ENCODE peak calls at places on chromosome 10, in six cellular contexts. One of them, this sample, is unnamed.

GRCh38 chr10:77041636-77042258 is 595.9 kb downstream of the KCNMA1 start:
- DNase-seq in heart left ventricle: no peak
- DNase-seq in bronchial epithelial cell: no peak
- DNase-seq in fibroblast of lung: no peak
- DNase-seq in CD8-positive, alpha-beta T cell: peak
- DNase-seq in epithelial cell of esophagus: no peak
- DNase-seq in this sample: no peak

GRCh38 chr10:24118246-24118645 is 90.7 kb upstream of the KIAA1217 start:
- DNase-seq in heart left ventricle: no peak
- DNase-seq in bronchial epithelial cell: no peak
- DNase-seq in fibroblast of lung: no peak
- DNase-seq in CD8-positive, alpha-beta T cell: no peak
- DNase-seq in epithelial cell of esophagus: no peak
- DNase-seq in this sample: no peak

GRCh38 chr10:49230004-49230403 is 41.8 kb upstream of the TMEM273 start:
- DNase-seq in heart left ventricle: no peak
- DNase-seq in bronchial epithelial cell: no peak
- DNase-seq in fibroblast of lung: no peak
- DNase-seq in CD8-positive, alpha-beta T cell: no peak
- DNase-seq in epithelial cell of esophagus: no peak
- DNase-seq in this sample: no peak

GRCh38 chr10:92239600-92240288 is 51.1 kb downstream of the CPEB3 start:
- DNase-seq in heart left ventricle: peak
- DNase-seq in bronchial epithelial cell: no peak
- DNase-seq in fibroblast of lung: peak
- DNase-seq in CD8-positive, alpha-beta T cell: peak
- DNase-seq in epithelial cell of esophagus: peak
- DNase-seq in this sample: no peak

GRCh38 chr10:79342811-79343541 is 4.3 kb upstream of the PPIF start:
- DNase-seq in heart left ventricle: no peak
- DNase-seq in bronchial epithelial cell: no peak
- DNase-seq in fibroblast of lung: no peak
- DNase-seq in CD8-positive, alpha-beta T cell: no peak
- DNase-seq in epithelial cell of esophagus: peak
- DNase-seq in this sample: no peak

GRCh38 chr10:104139221-104139620 is 17.2 kb downstream of the SFR1 start:
- DNase-seq in heart left ventricle: no peak
- DNase-seq in bronchial epithelial cell: no peak
- DNase-seq in fibroblast of lung: no peak
- DNase-seq in CD8-positive, alpha-beta T cell: no peak
- DNase-seq in epithelial cell of esophagus: peak
- DNase-seq in this sample: no peak

GRCh38 chr10:30441974-30442606 is 8.1 kb downstream of the MAP3K8 start:
- DNase-seq in heart left ventricle: no peak
- DNase-seq in bronchial epithelial cell: no peak
- DNase-seq in fibroblast of lung: no peak
- DNase-seq in CD8-positive, alpha-beta T cell: no peak
- DNase-seq in epithelial cell of esophagus: no peak
- DNase-seq in this sample: no peak

GRCh38 chr10:92087750-92088395 is 164.3 kb downstream of the BTAF1 start:
- DNase-seq in heart left ventricle: no peak
- DNase-seq in bronchial epithelial cell: peak
- DNase-seq in fibroblast of lung: peak
- DNase-seq in CD8-positive, alpha-beta T cell: peak
- DNase-seq in epithelial cell of esophagus: peak
- DNase-seq in this sample: peak

GRCh38 chr10:70903262-70903921 is 15.0 kb upstream of the PCBD1 start:
- DNase-seq in heart left ventricle: no peak
- DNase-seq in bronchial epithelial cell: peak
- DNase-seq in fibroblast of lung: peak
- DNase-seq in CD8-positive, alpha-beta T cell: peak
- DNase-seq in epithelial cell of esophagus: peak
- DNase-seq in this sample: no peak

GRCh38 chr10:31678139-31678536 is 250.5 kb downstream of the ARHGAP12 start:
- DNase-seq in heart left ventricle: peak
- DNase-seq in bronchial epithelial cell: no peak
- DNase-seq in fibroblast of lung: no peak
- DNase-seq in CD8-positive, alpha-beta T cell: no peak
- DNase-seq in epithelial cell of esophagus: no peak
- DNase-seq in this sample: no peak

GRCh38 chr10:516766-517165 is 172.7 kb downstream of the DIP2C start:
- DNase-seq in heart left ventricle: no peak
- DNase-seq in bronchial epithelial cell: no peak
- DNase-seq in fibroblast of lung: no peak
- DNase-seq in CD8-positive, alpha-beta T cell: no peak
- DNase-seq in epithelial cell of esophagus: no peak
- DNase-seq in this sample: no peak

GRCh38 chr10:51960494-51960895 is 261.1 kb upstream of the CSTF2T start:
- DNase-seq in heart left ventricle: no peak
- DNase-seq in bronchial epithelial cell: peak
- DNase-seq in fibroblast of lung: peak
- DNase-seq in CD8-positive, alpha-beta T cell: no peak
- DNase-seq in epithelial cell of esophagus: peak
- DNase-seq in this sample: no peak

GRCh38 chr10:72904806-72905205 is 11.3 kb downstream of the OIT3 start:
- DNase-seq in heart left ventricle: no peak
- DNase-seq in bronchial epithelial cell: no peak
- DNase-seq in fibroblast of lung: no peak
- DNase-seq in CD8-positive, alpha-beta T cell: no peak
- DNase-seq in epithelial cell of esophagus: no peak
- DNase-seq in this sample: peak

GRCh38 chr10:32379314-32379949 is 32.5 kb upstream of the EPC1 start:
- DNase-seq in heart left ventricle: no peak
- DNase-seq in bronchial epithelial cell: peak
- DNase-seq in fibroblast of lung: peak
- DNase-seq in CD8-positive, alpha-beta T cell: peak
- DNase-seq in epithelial cell of esophagus: peak
- DNase-seq in this sample: peak

GRCh38 chr10:34314457-34314856 is 500.6 kb downstream of the PARD3 start:
- DNase-seq in heart left ventricle: no peak
- DNase-seq in bronchial epithelial cell: no peak
- DNase-seq in fibroblast of lung: no peak
- DNase-seq in CD8-positive, alpha-beta T cell: no peak
- DNase-seq in epithelial cell of esophagus: no peak
- DNase-seq in this sample: no peak

GRCh38 chr10:107409517-107409916 is 245.0 kb upstream of the SORCS1 start:
- DNase-seq in heart left ventricle: no peak
- DNase-seq in bronchial epithelial cell: peak
- DNase-seq in fibroblast of lung: peak
- DNase-seq in CD8-positive, alpha-beta T cell: no peak
- DNase-seq in epithelial cell of esophagus: peak
- DNase-seq in this sample: no peak

GRCh38 chr10:42983595-42983990 is 93.3 kb upstream of the RET start:
- DNase-seq in heart left ventricle: no peak
- DNase-seq in bronchial epithelial cell: no peak
- DNase-seq in fibroblast of lung: no peak
- DNase-seq in CD8-positive, alpha-beta T cell: no peak
- DNase-seq in epithelial cell of esophagus: no peak
- DNase-seq in this sample: no peak

GRCh38 chr10:16751244-16751643 is 66.0 kb downstream of the RSU1 start:
- DNase-seq in heart left ventricle: no peak
- DNase-seq in bronchial epithelial cell: no peak
- DNase-seq in fibroblast of lung: no peak
- DNase-seq in CD8-positive, alpha-beta T cell: no peak
- DNase-seq in epithelial cell of esophagus: no peak
- DNase-seq in this sample: no peak

GRCh38 chr10:124745678-124746077 is 1.5 kb upstream of the FAM53B start:
- DNase-seq in heart left ventricle: no peak
- DNase-seq in bronchial epithelial cell: peak
- DNase-seq in fibroblast of lung: peak
- DNase-seq in CD8-positive, alpha-beta T cell: no peak
- DNase-seq in epithelial cell of esophagus: peak
- DNase-seq in this sample: no peak

GRCh38 chr10:77576007-77576367 is 61.6 kb downstream of the KCNMA1 start:
- DNase-seq in heart left ventricle: no peak
- DNase-seq in bronchial epithelial cell: no peak
- DNase-seq in fibroblast of lung: no peak
- DNase-seq in CD8-positive, alpha-beta T cell: no peak
- DNase-seq in epithelial cell of esophagus: peak
- DNase-seq in this sample: no peak

GRCh38 chr10:76553231-76553630 is 1084.4 kb downstream of the KCNMA1 start:
- DNase-seq in heart left ventricle: no peak
- DNase-seq in bronchial epithelial cell: no peak
- DNase-seq in fibroblast of lung: no peak
- DNase-seq in CD8-positive, alpha-beta T cell: no peak
- DNase-seq in epithelial cell of esophagus: no peak
- DNase-seq in this sample: no peak

GRCh38 chr10:124354411-124355382 is 64.0 kb downstream of the OAT start:
- DNase-seq in heart left ventricle: peak
- DNase-seq in bronchial epithelial cell: peak
- DNase-seq in fibroblast of lung: peak
- DNase-seq in CD8-positive, alpha-beta T cell: peak
- DNase-seq in epithelial cell of esophagus: peak
- DNase-seq in this sample: no peak

GRCh38 chr10:80268938-80269588 is 20.4 kb downstream of the MAT1A start:
- DNase-seq in heart left ventricle: no peak
- DNase-seq in bronchial epithelial cell: no peak
- DNase-seq in fibroblast of lung: no peak
- DNase-seq in CD8-positive, alpha-beta T cell: no peak
- DNase-seq in epithelial cell of esophagus: no peak
- DNase-seq in this sample: no peak

GRCh38 chr10:95476482-95477174 is 84.5 kb downstream of the SORBS1 start:
- DNase-seq in heart left ventricle: no peak
- DNase-seq in bronchial epithelial cell: no peak
- DNase-seq in fibroblast of lung: no peak
- DNase-seq in CD8-positive, alpha-beta T cell: no peak
- DNase-seq in epithelial cell of esophagus: no peak
- DNase-seq in this sample: no peak

DNA sequence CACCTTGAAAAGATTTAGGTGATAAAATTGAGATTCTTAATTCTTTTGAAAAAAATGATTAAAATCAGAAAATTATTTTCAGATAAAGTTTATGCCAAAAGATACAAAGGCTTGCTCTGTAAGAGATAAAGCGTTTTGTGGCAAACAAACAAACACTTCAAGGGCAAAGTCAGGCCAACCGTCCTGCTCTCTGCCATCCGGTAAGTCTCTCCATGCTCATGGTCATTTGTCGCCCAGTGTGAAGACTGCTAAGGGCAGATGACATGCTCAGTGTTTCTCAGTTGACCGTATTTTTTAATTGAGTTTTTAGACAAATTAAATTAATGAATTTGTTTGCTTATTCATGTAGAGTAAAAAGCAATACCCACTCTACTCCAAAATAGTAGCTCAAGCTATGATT is 60.0 kb downstream of the PTPRE start:
- DNase-seq in heart left ventricle: no peak
- DNase-seq in bronchial epithelial cell: no peak
- DNase-seq in fibroblast of lung: no peak
- DNase-seq in CD8-positive, alpha-beta T cell: no peak
- DNase-seq in epithelial cell of esophagus: no peak
- DNase-seq in this sample: no peak
- H3K4me3 ChIP-seq in heart left ventricle: no peak
- H3K4me3 ChIP-seq in bronchial epithelial cell: no peak
- H3K4me3 ChIP-seq in fibroblast of lung: no peak
- H3K4me3 ChIP-seq in CD8-positive, alpha-beta T cell: no peak
- H3K4me3 ChIP-seq in epithelial cell of esophagus: no peak
- H3K4me3 ChIP-seq in this sample: no peak

DNA sequence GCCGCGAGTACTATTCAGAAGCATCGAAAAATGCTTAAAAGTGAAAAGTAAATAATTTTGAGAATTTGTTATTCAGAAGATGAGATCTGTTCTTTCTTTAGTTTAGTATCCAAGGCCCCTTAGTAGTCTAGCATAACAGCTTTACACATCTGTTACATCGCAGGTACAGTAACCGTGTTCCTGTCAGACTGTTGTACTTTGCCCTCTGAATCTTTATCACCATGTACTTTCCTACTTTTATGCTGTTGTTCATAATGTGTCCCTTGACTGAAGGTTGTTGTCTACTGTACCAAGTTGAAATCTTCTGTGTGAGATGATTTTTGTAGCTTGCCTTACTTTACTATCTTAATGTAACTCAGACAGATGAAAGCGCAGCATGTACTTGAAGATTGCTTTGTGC is 38.3 kb downstream of the WAC start:
- DNase-seq in heart left ventricle: no peak
- DNase-seq in bronchial epithelial cell: no peak
- DNase-seq in fibroblast of lung: no peak
- DNase-seq in CD8-positive, alpha-beta T cell: no peak
- DNase-seq in epithelial cell of esophagus: no peak
- DNase-seq in this sample: no peak
- TF ChIP-seq CTCF in heart left ventricle: no peak
- TF ChIP-seq CTCF in bronchial epithelial cell: no peak
- TF ChIP-seq CTCF in fibroblast of lung: no peak
- TF ChIP-seq CTCF in CD8-positive, alpha-beta T cell: no peak
- TF ChIP-seq CTCF in epithelial cell of esophagus: no peak
- TF ChIP-seq CTCF in this sample: no peak

DNA sequence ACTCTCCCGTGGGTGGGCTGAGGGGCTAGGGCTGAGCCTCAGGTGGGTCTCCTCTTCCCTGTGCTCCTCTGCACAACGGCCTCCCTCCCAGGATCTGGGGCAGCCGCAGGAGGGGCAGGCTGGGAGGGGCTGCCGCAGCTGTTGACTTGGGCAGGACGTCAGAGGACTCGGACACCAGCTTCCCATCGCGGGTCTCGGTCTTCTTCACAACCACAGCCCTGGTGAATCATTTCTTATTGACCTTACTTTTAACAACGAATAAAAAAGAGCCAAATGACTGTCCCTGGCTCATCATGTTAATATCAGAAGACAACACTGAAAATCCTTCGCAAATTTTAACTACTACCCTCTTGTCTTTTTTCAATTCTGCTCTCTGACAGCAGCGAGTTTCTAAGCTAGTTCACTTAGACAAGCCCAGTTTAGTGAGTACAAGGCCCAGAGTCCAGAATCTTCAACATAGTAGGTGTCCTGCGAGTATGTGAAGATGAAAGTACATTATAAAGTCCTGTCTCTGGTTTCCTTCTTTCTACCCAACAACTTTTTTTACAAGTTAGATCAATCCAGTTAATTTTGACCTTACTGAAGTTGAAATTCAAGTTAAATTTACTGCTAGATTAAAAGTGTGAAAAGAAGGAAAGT is 32.4 kb downstream of the CTNNA3 start:
- DNase-seq in heart left ventricle: no peak
- DNase-seq in bronchial epithelial cell: no peak
- DNase-seq in fibroblast of lung: no peak
- DNase-seq in CD8-positive, alpha-beta T cell: no peak
- DNase-seq in epithelial cell of esophagus: no peak
- DNase-seq in this sample: no peak
- H3K4me3 ChIP-seq in heart left ventricle: no peak
- H3K4me3 ChIP-seq in bronchial epithelial cell: no peak
- H3K4me3 ChIP-seq in fibroblast of lung: no peak
- H3K4me3 ChIP-seq in CD8-positive, alpha-beta T cell: no peak
- H3K4me3 ChIP-seq in epithelial cell of esophagus: no peak
- H3K4me3 ChIP-seq in this sample: no peak

DNA sequence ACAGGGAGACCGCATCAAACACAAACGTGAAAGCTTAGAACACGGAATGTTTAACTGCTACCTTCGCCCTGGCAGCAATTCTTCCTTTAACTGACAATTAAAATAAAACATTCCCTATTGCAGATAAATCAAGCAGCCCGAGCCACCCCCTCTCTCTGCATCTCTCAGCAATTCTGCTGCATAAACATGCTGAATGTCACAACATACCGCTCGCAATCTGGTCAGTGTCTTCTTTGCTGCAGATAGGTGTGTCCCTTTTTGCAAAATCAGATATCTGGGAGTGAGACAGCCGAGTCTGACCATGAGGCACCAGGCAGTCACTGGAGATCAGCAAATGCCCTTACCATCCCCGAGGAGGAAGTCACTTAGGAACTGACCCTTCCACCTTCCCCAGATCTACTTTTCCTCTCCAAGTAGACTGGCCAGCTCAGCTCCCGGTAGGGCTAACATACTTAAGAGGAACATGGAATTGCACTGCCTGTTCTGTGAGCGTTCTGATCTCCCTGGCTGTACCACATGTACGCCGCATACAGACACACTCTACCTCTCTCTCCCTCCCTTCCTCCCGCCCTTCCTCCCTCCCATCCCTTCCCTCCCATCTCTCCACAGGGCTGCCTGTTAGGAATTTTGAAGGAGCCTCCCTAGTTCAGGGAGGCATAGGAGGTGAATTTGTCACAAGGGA is at the start of gene FRMD4A:
- DNase-seq in heart left ventricle: no peak
- DNase-seq in bronchial epithelial cell: no peak
- DNase-seq in fibroblast of lung: no peak
- DNase-seq in CD8-positive, alpha-beta T cell: no peak
- DNase-seq in epithelial cell of esophagus: no peak
- DNase-seq in this sample: no peak
- TF ChIP-seq CTCF in heart left ventricle: no peak
- TF ChIP-seq CTCF in bronchial epithelial cell: no peak
- TF ChIP-seq CTCF in fibroblast of lung: no peak
- TF ChIP-seq CTCF in CD8-positive, alpha-beta T cell: no peak
- TF ChIP-seq CTCF in epithelial cell of esophagus: no peak
- TF ChIP-seq CTCF in this sample: no peak

This sample was measured in GM12864.